ENCODE peak calls at places on chromosomes 2 and 18, in eight cellular contexts. R, C, K, N, G, Z, E and W are unnamed samples.

GRCh38 chr2:9307505-9307904 is 100.9 kb downstream of the ASAP2 start:
- DNase-seq in E (no peak), K (no peak), Z (no peak), G (no peak), R (no peak), N (no peak), C (no peak), W (no peak)

GRCh38 chr2:128414946-128415767 is 96.5 kb upstream of the HS6ST1 start:
- DNase-seq in E (no peak), K (peak; percentile 60), Z (no peak), C (no peak), R (peak; percentile 4), G (no peak), N (no peak), W (peak; percentile 29)

GRCh38 chr2:234588054-234588430 is 91.2 kb upstream of the ARL4C start:
- DNase-seq in C (no peak), R (no peak), E (peak; percentile 83), N (no peak), Z (no peak), G (no peak), K (no peak), W (no peak)

GRCh38 chr2:148201075-148202004 is 180.4 kb downstream of the MBD5 start:
- DNase-seq in R (no peak), N (peak; percentile 39), C (peak; percentile 51), K (no peak), G (peak; percentile 16), E (no peak), Z (peak; percentile 3), W (peak; percentile 78)

GRCh38 chr2:162261032-162261945 is 18.0 kb upstream of the FAP start:
- DNase-seq in E (peak; percentile 57), Z (no peak), G (no peak), C (peak; percentile 85), K (no peak), R (peak; percentile 75), N (peak; percentile 5), W (peak; percentile 88)

GRCh38 chr2:187976259-187976658 is 315.4 kb upstream of the GULP1 start:
- DNase-seq in R (no peak), G (no peak), C (no peak), E (no peak), Z (no peak), N (no peak), K (no peak), W (no peak)

GRCh38 chr2:20617892-20618467 is 32.9 kb downstream of the HS1BP3 start:
- DNase-seq in E (peak; percentile 97), N (no peak), Z (no peak), K (peak; percentile 92), R (peak; percentile 97), C (peak; percentile 99), G (no peak), W (peak; percentile 99)

GRCh38 chr2:46299365-46300263 is 2.4 kb downstream of the EPAS1 start:
- DNase-seq in R (peak; percentile 82), E (peak; percentile 58), K (no peak), G (no peak), N (peak; percentile 44), Z (peak; percentile 64), C (peak; percentile 81), W (peak; percentile 91)

GRCh38 chr2:103401621-103402020 is 639.8 kb downstream of the TMEM182 start:
- DNase-seq in N (peak; percentile 73), G (no peak), E (peak; percentile 97), R (no peak), C (no peak), K (no peak), Z (no peak), W (no peak)

GRCh38 chr2:97747285-97747684 is 33.9 kb downstream of the ZAP70 start:
- DNase-seq in R (no peak), C (no peak), N (no peak), E (no peak), K (no peak), Z (no peak), G (no peak), W (peak; percentile 7)

GRCh38 chr2:40348038-40348437 is 103.9 kb downstream of the SLC8A1 start:
- DNase-seq in K (no peak), G (no peak), R (no peak), N (no peak), Z (no peak), E (no peak), C (no peak), W (no peak)

GRCh38 chr2:23824777-23825212 is 102.1 kb downstream of the ATAD2B start:
- DNase-seq in Z (peak; percentile 36), C (no peak), K (no peak), E (peak; percentile 15), N (peak; percentile 43), G (no peak), R (no peak), W (no peak)

GRCh38 chr18:8177330-8178016 is 431.8 kb upstream of the RAB12 start:
- DNase-seq in G (no peak), K (no peak), Z (peak; percentile 26), E (peak; percentile 74), R (no peak), N (no peak), C (no peak), W (no peak)

GRCh38 chr2:1571477-1572417 is 158.5 kb downstream of the TPO start:
- DNase-seq in G (no peak), E (no peak), Z (no peak), C (no peak), R (no peak), K (no peak), N (no peak), W (peak; percentile 71)

GRCh38 chr18:51398104-51398503 is 200.6 kb upstream of the MEX3C start:
- DNase-seq in R (no peak), C (no peak), G (no peak), K (no peak), E (no peak), N (no peak), Z (no peak), W (no peak)

GRCh38 chr2:143480586-143481230 is 351.5 kb downstream of the ARHGAP15 start:
- DNase-seq in Z (no peak), C (no peak), G (no peak), R (no peak), K (no peak), N (no peak), E (no peak), W (no peak)

GRCh38 chr18:73681912-73682311 is 465.7 kb downstream of the FBXO15 start:
- DNase-seq in G (no peak), Z (no peak), N (no peak), E (no peak), R (no peak), K (no peak), C (no peak), W (no peak)

GRCh38 chr18:49249523-49249922 is 210.9 kb downstream of the DYM start:
- DNase-seq in G (no peak), Z (no peak), R (no peak), K (no peak), C (no peak), E (peak; percentile 78), N (no peak), W (no peak)

GRCh38 chr2:119010336-119010735 is 68.3 kb downstream of the MARCO start:
- DNase-seq in C (no peak), K (no peak), E (no peak), G (peak; percentile 7), R (no peak), Z (no peak), N (peak; percentile 1), W (no peak)

GRCh38 chr2:202436631-202437030 is 60.5 kb downstream of the BMPR2 start:
- DNase-seq in C (no peak), N (no peak), R (no peak), G (no peak), E (peak; percentile 17), K (no peak), Z (no peak), W (no peak)

GRCh38 chr2:196131384-196131861 is 40.0 kb downstream of the STK17B start:
- DNase-seq in C (peak; percentile 53), E (no peak), Z (no peak), R (no peak), G (peak; percentile 62), K (no peak), N (no peak), W (no peak)

GRCh38 chr18:9477509-9477908 is 2.2 kb downstream of the RALBP1 start:
- DNase-seq in Z (no peak), C (no peak), E (no peak), R (no peak), K (no peak), G (no peak), N (no peak), W (no peak)

GRCh38 chr2:127076924-127077323 is 30.0 kb downstream of the BIN1 start:
- DNase-seq in N (no peak), Z (no peak), K (no peak), C (no peak), G (no peak), R (no peak), E (no peak), W (no peak)

GRCh38 chr2:194151231-194151630 is 1505.8 kb upstream of the SLC39A10 start:
- DNase-seq in N (no peak), Z (no peak), R (no peak), E (no peak), K (no peak), C (no peak), G (no peak), W (no peak)

GRCh38 chr2:429142-429541 is 141.3 kb upstream of the ALKAL2 start:
- DNase-seq in K (peak; percentile 48), Z (no peak), N (no peak), C (no peak), R (no peak), G (no peak), E (no peak), W (peak; percentile 7)

GRCh38 chr2:136582631-136583205 is 182.6 kb upstream of the THSD7B start:
- DNase-seq in C (peak; percentile 48), K (no peak), Z (no peak), G (peak; percentile 11), N (peak; percentile 59), R (no peak), E (no peak), W (no peak)

GRCh38 chr2:236157815-236158498 is 10.2 kb downstream of the GBX2 start:
- DNase-seq in Z (no peak), G (no peak), C (no peak), R (no peak), K (no peak), N (no peak), E (no peak), W (no peak)

GRCh38 chr2:150191349-150191748 is 296.1 kb downstream of the RND3 start:
- DNase-seq in E (peak; percentile 84), G (no peak), R (no peak), K (no peak), N (no peak), Z (no peak), C (no peak), W (no peak)